ENCODE peak calls at places on chromosomes 5 and 9, in six cellular contexts. X, B, P, L, R and S are unnamed samples.

GRCh38 chr9:84604223-84604622 is 65.3 kb upstream of the NTRK2 start:
- DNase-seq in P (no peak), R (no peak), L (no peak), X (no peak), B (no peak), S (no peak)

GRCh38 chr5:68562308-68562707 is 346.8 kb downstream of the PIK3R1 start:
- DNase-seq in L (no peak), B (no peak), R (no peak), X (no peak), P (no peak), S (no peak)

GRCh38 chr9:123473226-123473625 is 117.2 kb downstream of the CRB2 start:
- DNase-seq in X (no peak), B (no peak), P (no peak), L (no peak), R (no peak), S (no peak)

GRCh38 chr9:20561542-20561941 is 60.8 kb downstream of the MLLT3 start:
- DNase-seq in X (no peak), R (no peak), L (no peak), P (no peak), B (no peak), S (no peak)

GRCh38 chr9:118640836-118641557 is 728.2 kb downstream of the BRINP1 start:
- DNase-seq in L (no peak), P (no peak), X (no peak), R (no peak), B (no peak), S (no peak)

GRCh38 chr5:178458140-178458539 is 132.1 kb downstream of the COL23A1 start:
- DNase-seq in R (no peak), P (no peak), L (no peak), X (no peak), B (no peak), S (no peak)

GRCh38 chr5:180117378-180117725 is 45.8 kb upstream of the RNF130 start:
- DNase-seq in B (no peak), R (no peak), L (no peak), P (no peak), X (no peak), S (no peak)

GRCh38 chr5:14591548-14591947 is 10.0 kb downstream of the OTULINL start:
- DNase-seq in X (no peak), P (no peak), R (no peak), B (no peak), L (no peak), S (no peak)

GRCh38 chr9:121050128-121050988 is at the start of gene C5:
- DNase-seq in P (no peak), B (no peak), R (no peak), L (no peak), X (no peak), S (no peak)

GRCh38 chr5:157545911-157546310 is 29.7 kb downstream of the ADAM19 start:
- DNase-seq in R (peak), X (no peak), L (no peak), P (no peak), B (no peak), S (no peak)

GRCh38 chr5:142342128-142342981 is 17.5 kb upstream of the SPRY4 start:
- DNase-seq in B (no peak), X (no peak), L (no peak), R (no peak), P (no peak), S (no peak)

GRCh38 chr9:23775549-23775948 is 50.5 kb downstream of the ELAVL2 start:
- DNase-seq in P (no peak), R (no peak), B (no peak), X (no peak), L (no peak), S (no peak)

GRCh38 chr5:143245929-143246561 is 157.4 kb downstream of the NR3C1 start:
- DNase-seq in X (peak), R (no peak), B (no peak), L (no peak), P (peak), S (no peak)

GRCh38 chr9:13513262-13513661 is 233.8 kb upstream of the MPDZ start:
- DNase-seq in R (no peak), X (no peak), B (no peak), L (no peak), P (no peak), S (no peak)

GRCh38 chr5:168939131-168939530 is 360.0 kb upstream of the PANK3 start:
- DNase-seq in P (no peak), L (no peak), B (no peak), X (no peak), R (no peak), S (no peak)

GRCh38 chr9:32413424-32413823 is 29.0 kb downstream of the ACO1 start:
- DNase-seq in P (no peak), L (no peak), R (no peak), B (no peak), X (no peak), S (no peak)

GRCh38 chr5:120449501-120449900 is 14.6 kb upstream of the PRR16 start:
- DNase-seq in X (no peak), P (no peak), L (no peak), B (no peak), R (no peak), S (no peak)

GRCh38 chr9:86795047-86795437 is 152.3 kb downstream of the GAS1 start:
- DNase-seq in L (no peak), B (peak), X (no peak), P (no peak), R (no peak), S (no peak)

GRCh38 chr5:135833521-135833920 is 942 bp upstream of the SLC25A48 start:
- DNase-seq in P (peak), B (no peak), X (no peak), R (no peak), L (no peak), S (peak)

GRCh38 chr5:140408750-140409241 is 7.2 kb downstream of the ANKHD1 start:
- DNase-seq in X (no peak), B (no peak), L (no peak), R (no peak), P (no peak), S (no peak)

GRCh38 chr5:122292357-122292756 is 19.7 kb upstream of the SNCAIP start:
- DNase-seq in L (no peak), P (no peak), R (no peak), X (no peak), B (no peak), S (no peak)

GRCh38 chr9:69264526-69264925 is 60.5 kb upstream of the ENTREP1 start:
- DNase-seq in B (peak), P (no peak), X (no peak), R (no peak), L (peak), S (no peak)

GRCh38 chr5:115524199-115524598 is 20.4 kb downstream of the FEM1C start:
- DNase-seq in B (no peak), X (no peak), P (no peak), R (no peak), L (no peak), S (no peak)

GRCh38 chr5:41772785-41773442 is 97.3 kb downstream of the OXCT1 start:
- DNase-seq in X (no peak), L (no peak), P (no peak), B (no peak), R (no peak), S (no peak)

GRCh38 chr5:81315336-81315735 is 13.9 kb downstream of the ZCCHC9 start:
- DNase-seq in X (no peak), B (peak), R (no peak), P (no peak), L (no peak), S (no peak)

GRCh38 chr5:38500861-38501260 is 55.6 kb downstream of the LIFR start:
- DNase-seq in B (no peak), X (peak), R (no peak), P (no peak), L (no peak), S (no peak)

GRCh38 chr9:125525846-125526619 is 181.0 kb downstream of the MAPKAP1 start:
- DNase-seq in R (no peak), L (no peak), B (no peak), X (no peak), P (no peak), S (no peak)

DNA sequence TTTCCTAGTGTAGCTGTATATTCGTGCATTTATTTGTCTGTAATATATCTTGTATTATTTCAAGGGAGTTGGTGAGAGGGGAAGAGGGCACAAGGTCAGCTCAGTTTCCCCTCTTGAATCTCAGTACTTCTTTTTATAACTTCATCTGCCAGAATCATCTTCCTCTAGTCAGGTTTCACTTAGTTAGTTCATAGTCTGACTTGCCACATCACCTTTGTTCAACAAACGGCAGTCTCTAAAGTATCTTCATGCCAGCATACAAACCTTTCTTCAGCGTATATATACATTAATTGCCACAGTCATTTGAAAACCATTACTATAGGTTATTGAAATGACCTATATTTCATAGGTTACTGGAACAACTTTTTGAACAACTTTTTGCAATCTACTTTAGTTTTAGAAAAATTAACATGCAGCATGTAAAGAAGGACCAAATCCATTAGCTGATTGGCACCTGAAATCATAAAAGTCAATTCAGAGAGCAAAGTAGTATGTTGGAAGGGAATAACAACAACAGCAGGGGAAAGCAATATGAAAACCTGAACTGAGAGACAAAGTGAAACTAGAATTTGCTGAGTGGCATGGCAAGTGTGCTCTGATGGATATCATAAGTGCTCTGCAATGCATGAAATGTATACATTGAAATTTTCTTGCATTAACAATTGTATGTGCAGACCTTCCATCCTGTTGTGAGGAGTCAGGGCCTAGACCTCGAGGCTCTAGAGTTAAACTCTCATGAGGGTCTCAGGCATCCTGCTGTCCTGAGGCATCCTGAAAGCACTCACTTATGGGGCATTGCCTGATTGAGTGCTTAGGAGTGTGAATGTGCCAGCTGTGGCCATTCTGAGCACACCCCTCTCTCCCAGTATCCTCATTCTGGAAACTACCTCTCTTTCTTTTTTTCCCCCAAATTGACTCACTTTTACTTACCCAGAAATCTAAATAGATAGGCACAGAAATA is 1.3 kb downstream of the ECM2 start:
- DNase-seq in B (no peak), X (no peak), P (no peak), R (no peak), L (no peak), S (no peak)
- H3K4me3 ChIP-seq in B (no peak), X (no peak), P (peak), R (no peak), L (no peak), S (no peak)

GRCh38 chr9:137688261-137688660 is 69.5 kb downstream of the EHMT1 start:
- DNase-seq in P (no peak), B (no peak), R (no peak), L (no peak), X (no peak), S (no peak)

GRCh38 chr9:137690939-137691647 is 72.3 kb downstream of the EHMT1 start:
- DNase-seq in P (no peak), X (no peak), B (no peak), L (no peak), R (no peak), S (no peak)

GRCh38 chr9:137689745-137690529 is 71.1 kb downstream of the EHMT1 start:
- DNase-seq in X (no peak), P (no peak), R (no peak), L (peak), B (no peak), S (no peak)

GRCh38 chr9:137685886-137686420 is 67.1 kb downstream of the EHMT1 start:
- DNase-seq in P (no peak), X (no peak), B (no peak), R (no peak), L (no peak), S (no peak)

GRCh38 chr9:137688725-137689124 is 69.9 kb downstream of the EHMT1 start:
- DNase-seq in R (no peak), X (no peak), B (no peak), L (peak), P (no peak), S (no peak)
- TF ChIP-seq CTCF in R (no peak), X (no peak), B (no peak), L (no peak), P (no peak), S (no peak)

GRCh38 chr5:181161534-181162175 is 14.3 kb downstream of the OR2V2 start:
- DNase-seq in L (no peak), P (no peak), X (no peak), B (no peak), R (no peak), S (peak)

GRCh38 chr5:181163487-181164075 is 16.2 kb downstream of the OR2V2 start:
- DNase-seq in P (no peak), X (no peak), L (peak), R (peak), B (peak), S (no peak)

GRCh38 chr5:181158869-181159268 is 11.5 kb downstream of the OR2V2 start:
- DNase-seq in P (no peak), L (no peak), R (no peak), B (no peak), X (no peak), S (no peak)

GRCh38 chr5:181159286-181160143 is 12.1 kb downstream of the OR2V2 start:
- DNase-seq in R (peak), X (no peak), L (peak), P (peak), B (peak), S (peak)

GRCh38 chr5:181160144-181160754 is 12.9 kb downstream of the OR2V2 start:
- DNase-seq in X (no peak), B (peak), L (no peak), R (peak), P (peak), S (no peak)
- H3K4me3 ChIP-seq in X (peak), B (peak), L (no peak), R (peak), P (peak), S (no peak)

DNA sequence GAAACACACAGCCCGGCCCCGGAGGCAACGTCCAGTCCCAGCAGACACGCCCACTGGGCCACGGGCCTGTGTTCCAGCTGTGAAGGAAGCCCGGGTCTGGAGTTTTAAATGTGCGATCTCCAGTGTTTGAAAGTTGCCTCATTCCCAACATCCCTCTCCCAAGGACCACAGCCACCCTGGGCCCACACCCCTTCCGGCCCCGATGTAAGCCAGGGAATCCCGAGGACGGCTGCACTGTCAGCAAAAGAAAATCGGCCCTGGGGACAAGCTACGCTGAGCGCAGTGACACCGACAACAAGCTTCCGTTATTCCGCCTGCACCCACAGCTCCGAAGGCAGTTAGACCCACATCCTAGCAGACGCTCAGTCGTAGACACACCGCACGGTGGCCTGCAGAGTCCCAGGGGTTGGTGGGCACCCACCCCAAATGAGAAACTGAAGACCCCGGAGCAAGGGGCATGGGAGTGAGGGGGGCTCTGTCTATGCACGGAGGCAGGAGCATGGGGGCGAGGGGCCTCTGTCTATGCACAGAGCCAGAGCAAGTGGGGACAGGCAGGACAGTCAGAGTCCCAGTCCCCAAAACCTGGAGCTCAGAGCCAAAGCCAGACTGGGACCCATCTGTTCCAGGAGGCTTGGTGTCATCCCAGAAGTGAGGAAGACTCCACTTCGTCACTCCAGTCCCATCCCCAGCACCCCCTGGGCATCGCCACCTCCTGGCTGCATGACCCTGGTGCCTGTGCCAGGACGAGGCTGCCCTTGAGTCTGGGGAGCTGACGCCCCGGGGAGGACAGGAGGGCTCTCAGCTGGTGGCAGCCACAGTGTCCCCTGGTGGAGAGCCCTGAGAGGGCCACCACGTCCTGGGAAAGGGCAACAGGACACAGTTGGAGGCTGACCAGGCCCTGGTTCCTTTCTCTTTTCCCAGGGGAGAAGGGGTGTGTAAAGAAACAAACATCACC is 23.4 kb downstream of the GLT6D1 start:
- DNase-seq in R (no peak), P (no peak), L (no peak), X (no peak), B (no peak), S (peak)
- TF ChIP-seq CTCF in R (no peak), P (no peak), L (peak), X (peak), B (peak), S (no peak)